ENCODE peak calls at places on chromosomes 12 and 14, in ten cellular contexts. One of them, this sample, is unnamed.

GRCh38 chr12:12141000-12141399 is 70.3 kb downstream of the BCL2L14 start:
- DNase-seq in brain microvascular endothelial cell: no peak
- DNase-seq in cardiac muscle cell: no peak
- DNase-seq in heart right ventricle: no peak
- DNase-seq in upper lobe of right lung: no peak
- DNase-seq in left ventricle myocardium inferior: no peak
- DNase-seq in coronary artery: no peak
- DNase-seq in H1: no peak
- DNase-seq in stomach: no peak
- DNase-seq in heart left ventricle: no peak
- DNase-seq in this sample: no peak

GRCh38 chr14:68659021-68659931 is 133.6 kb downstream of the ZFP36L1 start:
- DNase-seq in cardiac muscle cell: peak; percentile 64
- DNase-seq in brain microvascular endothelial cell: no peak
- DNase-seq in left ventricle myocardium inferior: no peak
- DNase-seq in coronary artery: peak; percentile 68
- DNase-seq in stomach: no peak
- DNase-seq in heart left ventricle: peak; percentile 57
- DNase-seq in heart right ventricle: no peak
- DNase-seq in H1: peak; percentile 42
- DNase-seq in upper lobe of right lung: no peak
- DNase-seq in this sample: no peak

GRCh38 chr14:38870437-38870836 is 232.6 kb downstream of the SEC23A start:
- DNase-seq in heart left ventricle: no peak
- DNase-seq in coronary artery: no peak
- DNase-seq in stomach: no peak
- DNase-seq in left ventricle myocardium inferior: no peak
- DNase-seq in H1: no peak
- DNase-seq in cardiac muscle cell: no peak
- DNase-seq in brain microvascular endothelial cell: no peak
- DNase-seq in upper lobe of right lung: no peak
- DNase-seq in heart right ventricle: no peak
- DNase-seq in this sample: no peak

GRCh38 chr14:47392351-47392750 is 283.1 kb downstream of the MDGA2 start:
- DNase-seq in upper lobe of right lung: no peak
- DNase-seq in heart right ventricle: no peak
- DNase-seq in coronary artery: no peak
- DNase-seq in cardiac muscle cell: no peak
- DNase-seq in left ventricle myocardium inferior: no peak
- DNase-seq in H1: no peak
- DNase-seq in brain microvascular endothelial cell: peak; percentile 56
- DNase-seq in stomach: no peak
- DNase-seq in heart left ventricle: no peak
- DNase-seq in this sample: no peak

GRCh38 chr12:1760566-1761382 is 59.6 kb upstream of the LRTM2 start:
- DNase-seq in brain microvascular endothelial cell: peak; percentile 3
- DNase-seq in heart left ventricle: no peak
- DNase-seq in upper lobe of right lung: no peak
- DNase-seq in coronary artery: no peak
- DNase-seq in left ventricle myocardium inferior: no peak
- DNase-seq in heart right ventricle: no peak
- DNase-seq in cardiac muscle cell: peak; percentile 43
- DNase-seq in stomach: no peak
- DNase-seq in H1: no peak
- DNase-seq in this sample: no peak

GRCh38 chr12:54974281-54974680 is 10.3 kb downstream of the TESPA1 start:
- DNase-seq in heart right ventricle: no peak
- DNase-seq in stomach: no peak
- DNase-seq in left ventricle myocardium inferior: no peak
- DNase-seq in H1: no peak
- DNase-seq in heart left ventricle: peak; percentile 20
- DNase-seq in cardiac muscle cell: no peak
- DNase-seq in brain microvascular endothelial cell: no peak
- DNase-seq in coronary artery: no peak
- DNase-seq in upper lobe of right lung: no peak
- DNase-seq in this sample: no peak

GRCh38 chr14:86798330-86798729 is 1194.7 kb downstream of the GALC start:
- DNase-seq in left ventricle myocardium inferior: no peak
- DNase-seq in H1: no peak
- DNase-seq in heart right ventricle: no peak
- DNase-seq in coronary artery: no peak
- DNase-seq in brain microvascular endothelial cell: no peak
- DNase-seq in stomach: no peak
- DNase-seq in heart left ventricle: no peak
- DNase-seq in upper lobe of right lung: no peak
- DNase-seq in cardiac muscle cell: no peak
- DNase-seq in this sample: no peak

GRCh38 chr12:14505626-14506596 is 61.8 kb downstream of the PLBD1 start:
- DNase-seq in heart right ventricle: no peak
- DNase-seq in cardiac muscle cell: peak; percentile 39
- DNase-seq in upper lobe of right lung: no peak
- DNase-seq in left ventricle myocardium inferior: no peak
- DNase-seq in stomach: no peak
- DNase-seq in heart left ventricle: no peak
- DNase-seq in H1: no peak
- DNase-seq in brain microvascular endothelial cell: no peak
- DNase-seq in coronary artery: no peak
- DNase-seq in this sample: no peak

DNA sequence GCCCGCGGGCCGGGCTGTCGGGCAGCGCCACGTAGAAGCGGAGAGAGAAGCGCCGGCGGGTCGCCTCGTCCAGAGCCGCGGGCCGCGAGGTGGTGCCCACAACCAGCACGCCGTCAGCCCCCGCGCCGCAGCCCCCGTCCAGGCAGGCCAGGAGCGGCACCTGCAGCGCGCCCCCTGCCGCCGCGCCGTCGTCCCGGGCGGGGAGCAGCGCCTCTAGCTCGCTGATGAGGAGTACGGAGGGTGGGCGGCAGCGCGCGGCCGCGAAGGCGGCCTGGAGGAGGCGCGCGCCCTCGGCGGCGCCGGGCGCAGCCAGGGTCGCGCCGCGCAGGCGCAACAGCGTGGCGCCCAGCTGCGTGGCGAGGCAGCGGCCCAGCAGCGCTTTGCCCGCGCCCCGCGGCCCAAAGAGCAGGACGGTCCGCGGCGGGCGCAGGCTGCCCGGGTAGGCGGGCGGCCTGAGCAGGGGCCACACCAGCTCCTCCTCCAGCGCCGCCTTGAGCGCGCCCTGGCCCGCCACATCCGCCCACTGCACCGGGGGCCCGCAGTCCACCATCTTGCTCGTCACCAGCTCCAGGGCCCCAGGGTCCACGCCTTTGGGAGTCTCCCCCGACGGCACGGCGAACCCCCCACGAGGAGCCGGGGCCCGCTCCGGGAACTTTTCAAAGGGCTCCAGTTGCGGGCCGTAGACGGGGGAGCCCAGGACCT is 27.6 kb downstream of the FIGNL2 start:
- DNase-seq in heart right ventricle: peak; percentile 52
- DNase-seq in brain microvascular endothelial cell: no peak
- DNase-seq in H1: peak; percentile 86
- DNase-seq in heart left ventricle: peak; percentile 75
- DNase-seq in upper lobe of right lung: peak; percentile 86
- DNase-seq in cardiac muscle cell: peak; percentile 72
- DNase-seq in coronary artery: no peak
- DNase-seq in left ventricle myocardium inferior: peak; percentile 73
- DNase-seq in stomach: peak; percentile 60
- DNase-seq in this sample: no peak
- H3K4me3 ChIP-seq in heart right ventricle: peak overlapping the region; percentile 57
- H3K4me3 ChIP-seq in brain microvascular endothelial cell: peak overlapping the region; percentile 49
- H3K4me3 ChIP-seq in H1: peak overlapping the region; percentile 63
- H3K4me3 ChIP-seq in heart left ventricle: peak overlapping the region; percentile 29
- H3K4me3 ChIP-seq in upper lobe of right lung: peak overlapping the region; percentile 50
- H3K4me3 ChIP-seq in cardiac muscle cell: peak overlapping the region; percentile 28
- H3K4me3 ChIP-seq in coronary artery: peak overlapping the region; percentile 66
- H3K4me3 ChIP-seq in left ventricle myocardium inferior: peak overlapping the region; percentile 68
- H3K4me3 ChIP-seq in stomach: peak overlapping the region; percentile 58
- H3K4me3 ChIP-seq in this sample: no peak overlapping the region

DNA sequence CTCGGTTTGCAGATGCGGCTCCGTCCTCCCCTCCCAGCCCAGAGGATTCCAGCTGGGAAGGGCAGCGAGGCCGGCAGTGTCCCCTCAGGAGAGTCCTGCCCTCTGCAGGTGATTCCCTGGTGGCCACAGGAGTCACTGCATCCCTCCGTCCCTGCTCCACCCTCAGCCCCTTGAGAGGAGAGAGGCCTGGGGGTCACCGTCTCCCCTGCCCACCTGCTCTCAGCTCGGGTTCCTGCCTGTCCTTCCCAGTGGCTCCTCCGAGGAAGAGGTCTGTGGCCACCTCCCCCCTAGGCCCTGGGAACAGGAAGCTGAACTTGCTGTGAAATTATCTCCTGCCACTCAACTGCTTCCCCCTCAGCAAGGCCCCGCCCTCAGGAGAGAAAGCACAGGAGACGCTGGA is 12.9 kb upstream of the GALNT9 start:
- DNase-seq in brain microvascular endothelial cell: no peak
- DNase-seq in stomach: no peak
- DNase-seq in cardiac muscle cell: no peak
- DNase-seq in heart right ventricle: no peak
- DNase-seq in H1: peak; percentile 76
- DNase-seq in heart left ventricle: no peak
- DNase-seq in coronary artery: no peak
- DNase-seq in left ventricle myocardium inferior: no peak
- DNase-seq in upper lobe of right lung: no peak
- DNase-seq in this sample: no peak
- TF ChIP-seq CTCF in brain microvascular endothelial cell: peak; percentile 44
- TF ChIP-seq CTCF in stomach: no peak
- TF ChIP-seq CTCF in cardiac muscle cell: peak; percentile 33
- TF ChIP-seq CTCF in heart right ventricle: no peak
- TF ChIP-seq CTCF in H1: peak; percentile 99
- TF ChIP-seq CTCF in heart left ventricle: no peak
- TF ChIP-seq CTCF in coronary artery: no peak
- TF ChIP-seq CTCF in left ventricle myocardium inferior: no peak
- TF ChIP-seq CTCF in upper lobe of right lung: peak; percentile 21
- TF ChIP-seq CTCF in this sample: peak; percentile 19

DNA sequence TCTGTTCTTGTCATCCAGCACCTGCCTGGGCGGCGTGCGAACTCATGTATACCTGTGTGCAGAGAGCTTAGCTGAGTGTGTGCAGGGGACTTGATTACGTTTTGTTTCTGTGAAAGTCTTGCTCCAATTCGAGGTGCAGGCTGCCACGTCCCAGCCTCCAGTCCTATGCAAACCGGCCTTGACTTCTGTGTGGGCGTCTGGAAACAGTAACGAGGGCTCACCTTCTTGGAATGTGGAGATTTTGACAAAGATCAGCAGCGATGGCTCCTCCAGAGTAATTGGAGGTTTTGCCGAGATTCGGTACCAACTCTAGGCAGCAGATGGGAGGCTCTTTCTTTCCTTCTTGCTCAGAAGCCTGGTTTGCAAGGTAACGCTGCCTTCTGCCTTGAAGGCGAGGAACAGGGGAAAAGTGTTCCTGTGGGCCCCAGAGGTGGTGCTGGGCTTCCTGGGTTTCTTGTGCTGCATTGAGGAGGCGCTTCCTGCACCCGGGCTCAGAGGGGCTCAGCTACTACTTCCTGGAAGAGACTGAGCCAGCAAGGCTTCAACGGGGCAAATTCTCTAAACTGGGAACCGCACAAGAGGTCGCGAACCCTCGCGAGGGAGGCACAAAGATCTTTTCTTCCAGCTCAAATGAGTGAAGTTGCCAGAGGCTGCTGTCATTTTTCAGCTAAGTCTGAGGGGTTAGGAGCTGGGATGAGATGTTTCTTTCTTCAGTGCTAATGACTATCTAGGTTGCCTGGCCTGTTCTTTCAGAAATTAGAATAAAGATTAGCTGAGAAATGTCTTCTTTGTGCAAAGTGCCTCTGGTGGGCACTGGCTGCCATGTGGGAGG is 249.0 kb downstream of the AACS start:
- DNase-seq in coronary artery: no peak
- DNase-seq in heart right ventricle: no peak
- DNase-seq in heart left ventricle: no peak
- DNase-seq in brain microvascular endothelial cell: no peak
- DNase-seq in left ventricle myocardium inferior: no peak
- DNase-seq in H1: no peak
- DNase-seq in cardiac muscle cell: no peak
- DNase-seq in stomach: no peak
- DNase-seq in upper lobe of right lung: no peak
- DNase-seq in this sample: no peak
- H3K4me3 ChIP-seq in coronary artery: no peak overlapping the region
- H3K4me3 ChIP-seq in heart right ventricle: no peak overlapping the region
- H3K4me3 ChIP-seq in heart left ventricle: no peak overlapping the region
- H3K4me3 ChIP-seq in brain microvascular endothelial cell: no peak overlapping the region
- H3K4me3 ChIP-seq in left ventricle myocardium inferior: no peak overlapping the region
- H3K4me3 ChIP-seq in H1: no peak overlapping the region
- H3K4me3 ChIP-seq in cardiac muscle cell: no peak overlapping the region
- H3K4me3 ChIP-seq in stomach: no peak overlapping the region
- H3K4me3 ChIP-seq in upper lobe of right lung: no peak overlapping the region
- H3K4me3 ChIP-seq in this sample: no peak overlapping the region

GRCh38 chr14:77187649-77188012 is 6.0 kb downstream of the TMEM63C start:
- DNase-seq in left ventricle myocardium inferior: no peak
- DNase-seq in cardiac muscle cell: no peak
- DNase-seq in upper lobe of right lung: no peak
- DNase-seq in stomach: peak; percentile 5
- DNase-seq in heart left ventricle: no peak
- DNase-seq in heart right ventricle: no peak
- DNase-seq in H1: no peak
- DNase-seq in coronary artery: no peak
- DNase-seq in brain microvascular endothelial cell: no peak
- DNase-seq in this sample: no peak

GRCh38 chr14:77194706-77195105 is 13.1 kb downstream of the TMEM63C start:
- DNase-seq in heart left ventricle: no peak
- DNase-seq in cardiac muscle cell: no peak
- DNase-seq in upper lobe of right lung: no peak
- DNase-seq in left ventricle myocardium inferior: no peak
- DNase-seq in H1: no peak
- DNase-seq in stomach: no peak
- DNase-seq in brain microvascular endothelial cell: no peak
- DNase-seq in heart right ventricle: no peak
- DNase-seq in coronary artery: no peak
- DNase-seq in this sample: no peak

GRCh38 chr14:77186911-77187648 is 5.5 kb downstream of the TMEM63C start:
- DNase-seq in stomach: peak; percentile 47
- DNase-seq in brain microvascular endothelial cell: no peak
- DNase-seq in heart right ventricle: no peak
- DNase-seq in coronary artery: no peak
- DNase-seq in heart left ventricle: peak; percentile 41
- DNase-seq in left ventricle myocardium inferior: no peak
- DNase-seq in upper lobe of right lung: no peak
- DNase-seq in cardiac muscle cell: peak; percentile 23
- DNase-seq in H1: no peak
- DNase-seq in this sample: no peak

GRCh38 chr14:77189479-77189878 is 7.9 kb downstream of the TMEM63C start:
- DNase-seq in H1: no peak
- DNase-seq in upper lobe of right lung: no peak
- DNase-seq in stomach: peak; percentile 14
- DNase-seq in heart left ventricle: no peak
- DNase-seq in cardiac muscle cell: no peak
- DNase-seq in brain microvascular endothelial cell: no peak
- DNase-seq in left ventricle myocardium inferior: no peak
- DNase-seq in heart right ventricle: no peak
- DNase-seq in coronary artery: no peak
- DNase-seq in this sample: no peak

DNA sequence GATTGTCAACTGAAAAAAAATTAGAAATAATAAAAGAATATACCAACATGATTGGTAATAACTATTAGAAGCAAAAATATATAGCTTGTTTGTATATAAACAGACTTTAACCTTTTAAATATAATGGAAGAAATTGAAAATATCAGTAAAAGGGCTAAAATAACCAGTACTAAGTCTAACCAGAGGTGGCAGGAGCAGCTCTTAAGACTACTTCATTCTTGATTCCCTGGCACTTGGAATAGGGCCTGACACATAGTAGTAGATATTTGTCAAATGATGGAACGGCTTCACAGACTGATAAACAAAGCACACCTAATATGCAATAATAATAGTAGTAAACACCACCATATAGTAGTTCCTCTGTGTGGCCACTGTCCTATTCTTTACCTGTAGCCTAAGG is 9.4 kb downstream of the TMEM63C start:
- DNase-seq in coronary artery: no peak
- DNase-seq in stomach: no peak
- DNase-seq in heart right ventricle: no peak
- DNase-seq in upper lobe of right lung: no peak
- DNase-seq in heart left ventricle: no peak
- DNase-seq in left ventricle myocardium inferior: no peak
- DNase-seq in brain microvascular endothelial cell: no peak
- DNase-seq in H1: no peak
- DNase-seq in cardiac muscle cell: no peak
- DNase-seq in this sample: no peak
- TF ChIP-seq CTCF in coronary artery: no peak
- TF ChIP-seq CTCF in stomach: no peak
- TF ChIP-seq CTCF in heart right ventricle: no peak
- TF ChIP-seq CTCF in upper lobe of right lung: no peak
- TF ChIP-seq CTCF in heart left ventricle: no peak
- TF ChIP-seq CTCF in left ventricle myocardium inferior: no peak
- TF ChIP-seq CTCF in brain microvascular endothelial cell: no peak
- TF ChIP-seq CTCF in H1: no peak
- TF ChIP-seq CTCF in cardiac muscle cell: no peak
- TF ChIP-seq CTCF in this sample: no peak